ENCODE peak calls at places on chromosomes 5 and 9, in seven cellular contexts. One of them, this sample, is unnamed.
A peak's percentile ranks its signal among the peaks of the same experiment; 100 is the strongest.

GRCh38 chr9:22529426-22530199 is 83.0 kb downstream of the DMRTA1 start:
- DNase-seq in tibial nerve: no peak
- DNase-seq in cardiac muscle cell: no peak
- DNase-seq in effector memory CD4-positive, alpha-beta T cell: no peak
- DNase-seq in PC-3: peak; percentile 82
- DNase-seq in heart left ventricle: no peak
- DNase-seq in CD4-positive, CD25-positive, alpha-beta regulatory T cell: no peak
- DNase-seq in this sample: no peak

GRCh38 chr5:116409591-116410296 is 164.9 kb downstream of the SEMA6A start:
- DNase-seq in tibial nerve: no peak
- DNase-seq in cardiac muscle cell: no peak
- DNase-seq in effector memory CD4-positive, alpha-beta T cell: no peak
- DNase-seq in PC-3: no peak
- DNase-seq in heart left ventricle: no peak
- DNase-seq in CD4-positive, CD25-positive, alpha-beta regulatory T cell: no peak
- DNase-seq in this sample: no peak

GRCh38 chr9:97314503-97314902 is 7.0 kb downstream of the CCDC180 start:
- DNase-seq in tibial nerve: no peak
- DNase-seq in cardiac muscle cell: no peak
- DNase-seq in effector memory CD4-positive, alpha-beta T cell: no peak
- DNase-seq in PC-3: no peak
- DNase-seq in heart left ventricle: no peak
- DNase-seq in CD4-positive, CD25-positive, alpha-beta regulatory T cell: no peak
- DNase-seq in this sample: no peak

GRCh38 chr5:141420855-141421488 is at the start of gene PCDHGA11:
- DNase-seq in tibial nerve: no peak
- DNase-seq in cardiac muscle cell: peak; percentile 73
- DNase-seq in effector memory CD4-positive, alpha-beta T cell: no peak
- DNase-seq in PC-3: no peak
- DNase-seq in heart left ventricle: no peak
- DNase-seq in CD4-positive, CD25-positive, alpha-beta regulatory T cell: no peak
- DNase-seq in this sample: peak; percentile 63

GRCh38 chr5:90547072-90547536 is 11.5 kb upstream of the ADGRV1 start:
- DNase-seq in tibial nerve: no peak
- DNase-seq in cardiac muscle cell: no peak
- DNase-seq in effector memory CD4-positive, alpha-beta T cell: no peak
- DNase-seq in PC-3: peak; percentile 61
- DNase-seq in heart left ventricle: no peak
- DNase-seq in CD4-positive, CD25-positive, alpha-beta regulatory T cell: no peak
- DNase-seq in this sample: peak; percentile 23

GRCh38 chr9:133607381-133607780 is 1.8 kb downstream of the FAM163B start:
- DNase-seq in tibial nerve: no peak
- DNase-seq in cardiac muscle cell: no peak
- DNase-seq in effector memory CD4-positive, alpha-beta T cell: no peak
- DNase-seq in PC-3: no peak
- DNase-seq in heart left ventricle: no peak
- DNase-seq in CD4-positive, CD25-positive, alpha-beta regulatory T cell: no peak
- DNase-seq in this sample: no peak

GRCh38 chr5:38905516-38905915 is 59.7 kb downstream of the OSMR start:
- DNase-seq in tibial nerve: no peak
- DNase-seq in cardiac muscle cell: no peak
- DNase-seq in effector memory CD4-positive, alpha-beta T cell: no peak
- DNase-seq in PC-3: peak; percentile 76
- DNase-seq in heart left ventricle: no peak
- DNase-seq in CD4-positive, CD25-positive, alpha-beta regulatory T cell: no peak
- DNase-seq in this sample: no peak

GRCh38 chr9:133948138-133948537 is 44.0 kb downstream of the VAV2 start:
- DNase-seq in tibial nerve: no peak
- DNase-seq in cardiac muscle cell: no peak
- DNase-seq in effector memory CD4-positive, alpha-beta T cell: no peak
- DNase-seq in PC-3: no peak
- DNase-seq in heart left ventricle: no peak
- DNase-seq in CD4-positive, CD25-positive, alpha-beta regulatory T cell: no peak
- DNase-seq in this sample: no peak

GRCh38 chr5:150103678-150104549 is 17.6 kb upstream of the CSF1R start:
- DNase-seq in tibial nerve: no peak
- DNase-seq in cardiac muscle cell: no peak
- DNase-seq in effector memory CD4-positive, alpha-beta T cell: no peak
- DNase-seq in PC-3: no peak
- DNase-seq in heart left ventricle: no peak
- DNase-seq in CD4-positive, CD25-positive, alpha-beta regulatory T cell: no peak
- DNase-seq in this sample: no peak

GRCh38 chr9:33443504-33444154 is 3.8 kb downstream of the AQP3 start:
- DNase-seq in tibial nerve: no peak
- DNase-seq in cardiac muscle cell: no peak
- DNase-seq in effector memory CD4-positive, alpha-beta T cell: no peak
- DNase-seq in PC-3: no peak
- DNase-seq in heart left ventricle: no peak
- DNase-seq in CD4-positive, CD25-positive, alpha-beta regulatory T cell: no peak
- DNase-seq in this sample: no peak
- H3K4me1 ChIP-seq in tibial nerve: no peaks in the 10 kb centered on the region
- H3K4me1 ChIP-seq in cardiac muscle cell: no peaks in the 10 kb centered on the region
- H3K4me1 ChIP-seq in effector memory CD4-positive, alpha-beta T cell: peaks cover 40% of the 10 kb centered on the region
- H3K4me1 ChIP-seq in PC-3: peaks cover 52% of the 10 kb centered on the region
- H3K4me1 ChIP-seq in heart left ventricle: peaks cover 18% of the 10 kb centered on the region
- H3K4me1 ChIP-seq in CD4-positive, CD25-positive, alpha-beta regulatory T cell: peaks cover 52% of the 10 kb centered on the region
- H3K4me1 ChIP-seq in this sample: peaks cover 12% of the 10 kb centered on the region

GRCh38 chr9:10843151-10843550 is 230.3 kb upstream of the PTPRD start:
- DNase-seq in tibial nerve: no peak
- DNase-seq in cardiac muscle cell: no peak
- DNase-seq in effector memory CD4-positive, alpha-beta T cell: no peak
- DNase-seq in PC-3: no peak
- DNase-seq in heart left ventricle: no peak
- DNase-seq in CD4-positive, CD25-positive, alpha-beta regulatory T cell: no peak
- DNase-seq in this sample: no peak
- H3K4me3 ChIP-seq in tibial nerve: no peak overlapping the region
- H3K4me3 ChIP-seq in cardiac muscle cell: no peak overlapping the region
- H3K4me3 ChIP-seq in effector memory CD4-positive, alpha-beta T cell: no peak overlapping the region
- H3K4me3 ChIP-seq in PC-3: no peak overlapping the region
- H3K4me3 ChIP-seq in heart left ventricle: no peak overlapping the region
- H3K4me3 ChIP-seq in CD4-positive, CD25-positive, alpha-beta regulatory T cell: no peak overlapping the region
- H3K4me3 ChIP-seq in this sample: no peak overlapping the region

DNA sequence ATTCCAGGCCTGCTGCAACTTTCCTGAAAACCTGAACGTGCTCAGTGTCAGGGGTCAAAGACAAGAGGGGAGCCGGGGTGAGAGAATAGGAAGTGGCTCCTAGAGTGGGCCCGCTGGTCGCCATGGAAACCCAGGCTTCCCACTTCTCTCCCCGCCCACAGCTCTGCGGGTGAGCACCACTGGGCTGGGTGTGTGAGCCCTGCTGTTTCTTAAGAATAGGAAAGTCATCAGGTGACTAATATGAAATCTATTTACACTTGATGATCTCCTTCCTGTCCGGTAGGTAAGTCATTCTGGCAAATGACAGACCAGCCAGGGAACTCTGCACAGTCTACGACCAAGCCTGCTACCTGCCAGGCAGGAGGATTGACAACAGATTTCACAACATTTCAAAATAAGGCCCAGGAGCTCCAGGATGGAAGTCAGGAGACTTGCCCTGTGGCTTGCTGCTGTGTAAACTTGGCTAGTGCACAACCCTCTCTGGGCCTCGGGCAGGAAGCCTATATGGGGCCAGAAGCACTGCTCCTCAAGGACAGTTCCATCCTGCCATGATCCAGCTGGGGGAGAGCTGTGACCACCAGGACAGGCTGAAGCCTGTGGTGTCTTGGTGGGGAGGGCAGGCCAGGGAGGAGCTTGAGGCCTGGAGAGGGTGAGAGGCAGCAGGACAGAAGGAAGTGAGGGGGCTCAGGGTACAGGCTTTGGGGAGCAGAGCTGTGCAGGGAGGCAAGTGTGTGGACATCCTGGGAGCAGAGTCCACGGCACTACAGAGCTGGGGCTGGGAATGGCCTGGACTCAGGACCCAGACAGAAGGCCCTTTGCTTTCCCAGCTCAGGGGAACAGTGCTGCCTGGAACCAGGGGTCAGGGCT is 60.6 kb downstream of the SHB start:
- DNase-seq in tibial nerve: no peak
- DNase-seq in cardiac muscle cell: peak; percentile 82
- DNase-seq in effector memory CD4-positive, alpha-beta T cell: no peak
- DNase-seq in PC-3: peak; percentile 94
- DNase-seq in heart left ventricle: no peak
- DNase-seq in CD4-positive, CD25-positive, alpha-beta regulatory T cell: no peak
- DNase-seq in this sample: peak; percentile 38
- H3K27me3 ChIP-seq in tibial nerve: no peaks in the 10 kb centered on the region
- H3K27me3 ChIP-seq in cardiac muscle cell: no peaks in the 10 kb centered on the region
- H3K27me3 ChIP-seq in effector memory CD4-positive, alpha-beta T cell: no peaks in the 10 kb centered on the region
- H3K27me3 ChIP-seq in PC-3: no peaks in the 10 kb centered on the region
- H3K27me3 ChIP-seq in heart left ventricle: no peaks in the 10 kb centered on the region
- H3K27me3 ChIP-seq in CD4-positive, CD25-positive, alpha-beta regulatory T cell: no peaks in the 10 kb centered on the region
- H3K27me3 ChIP-seq in this sample: no peaks in the 10 kb centered on the region

GRCh38 chr5:80217667-80218066 is 38.2 kb downstream of the SERINC5 start:
- DNase-seq in tibial nerve: no peak
- DNase-seq in cardiac muscle cell: no peak
- DNase-seq in effector memory CD4-positive, alpha-beta T cell: no peak
- DNase-seq in PC-3: no peak
- DNase-seq in heart left ventricle: no peak
- DNase-seq in CD4-positive, CD25-positive, alpha-beta regulatory T cell: no peak
- DNase-seq in this sample: no peak
- H3K4me1 ChIP-seq in tibial nerve: no peaks in the 10 kb centered on the region
- H3K4me1 ChIP-seq in cardiac muscle cell: peaks cover 37% of the 10 kb centered on the region
- H3K4me1 ChIP-seq in effector memory CD4-positive, alpha-beta T cell: peaks cover 44% of the 10 kb centered on the region
- H3K4me1 ChIP-seq in PC-3: peaks cover 20% of the 10 kb centered on the region
- H3K4me1 ChIP-seq in heart left ventricle: peaks cover 25% of the 10 kb centered on the region
- H3K4me1 ChIP-seq in CD4-positive, CD25-positive, alpha-beta regulatory T cell: peaks cover 32% of the 10 kb centered on the region
- H3K4me1 ChIP-seq in this sample: no peaks in the 10 kb centered on the region

GRCh38 chr9:121498487-121499176 is 1.0 kb downstream of the GGTA1 start:
- DNase-seq in tibial nerve: no peak
- DNase-seq in cardiac muscle cell: peak; percentile 67
- DNase-seq in effector memory CD4-positive, alpha-beta T cell: no peak
- DNase-seq in PC-3: peak; percentile 21
- DNase-seq in heart left ventricle: peak; percentile 41
- DNase-seq in CD4-positive, CD25-positive, alpha-beta regulatory T cell: no peak
- DNase-seq in this sample: peak; percentile 46
- H3K4me3 ChIP-seq in tibial nerve: peak overlapping the region; percentile 56
- H3K4me3 ChIP-seq in cardiac muscle cell: peak overlapping the region; percentile 43
- H3K4me3 ChIP-seq in effector memory CD4-positive, alpha-beta T cell: peak overlapping the region; percentile 17
- H3K4me3 ChIP-seq in PC-3: peak overlapping the region; percentile 62
- H3K4me3 ChIP-seq in heart left ventricle: peak overlapping the region; percentile 62
- H3K4me3 ChIP-seq in CD4-positive, CD25-positive, alpha-beta regulatory T cell: no peak overlapping the region
- H3K4me3 ChIP-seq in this sample: peak overlapping the region; percentile 29

GRCh38 chr9:2621678-2622360 is at the start of gene VLDLR:
- DNase-seq in tibial nerve: no peak
- DNase-seq in cardiac muscle cell: peak; percentile 39
- DNase-seq in effector memory CD4-positive, alpha-beta T cell: no peak
- DNase-seq in PC-3: no peak
- DNase-seq in heart left ventricle: peak; percentile 64
- DNase-seq in CD4-positive, CD25-positive, alpha-beta regulatory T cell: no peak
- DNase-seq in this sample: peak; percentile 80
- H3K27me3 ChIP-seq in tibial nerve: no peaks in the 10 kb centered on the region
- H3K27me3 ChIP-seq in cardiac muscle cell: peaks cover 8% of the 10 kb centered on the region
- H3K27me3 ChIP-seq in effector memory CD4-positive, alpha-beta T cell: peaks cover 12% of the 10 kb centered on the region
- H3K27me3 ChIP-seq in PC-3: peaks cover 3% of the 10 kb centered on the region
- H3K27me3 ChIP-seq in heart left ventricle: no peaks in the 10 kb centered on the region
- H3K27me3 ChIP-seq in CD4-positive, CD25-positive, alpha-beta regulatory T cell: peaks cover 23% of the 10 kb centered on the region
- H3K27me3 ChIP-seq in this sample: no peaks in the 10 kb centered on the region

DNA sequence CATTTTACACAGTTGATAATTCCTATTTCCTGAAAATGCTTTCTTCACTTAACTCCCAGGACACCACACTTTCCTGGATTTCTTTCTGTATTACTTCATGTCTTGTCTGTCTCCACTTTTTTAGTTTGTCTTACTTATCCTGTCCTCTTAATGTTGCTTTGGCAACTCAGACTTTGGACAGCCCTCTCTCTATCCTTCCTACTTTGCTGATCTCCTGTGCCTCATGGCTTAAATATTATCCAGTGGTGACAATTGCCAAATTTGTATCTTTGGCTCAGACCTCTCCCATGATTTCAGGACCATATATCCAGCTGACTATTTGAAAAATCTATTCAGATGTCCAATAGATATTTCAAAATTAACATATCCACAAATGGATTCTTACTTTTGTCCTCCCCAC is 39.9 kb upstream of the NUDT12 start:
- DNase-seq in tibial nerve: no peak
- DNase-seq in cardiac muscle cell: no peak
- DNase-seq in effector memory CD4-positive, alpha-beta T cell: no peak
- DNase-seq in PC-3: no peak
- DNase-seq in heart left ventricle: no peak
- DNase-seq in CD4-positive, CD25-positive, alpha-beta regulatory T cell: no peak
- DNase-seq in this sample: no peak
- H3K4me1 ChIP-seq in tibial nerve: no peaks in the 10 kb centered on the region
- H3K4me1 ChIP-seq in cardiac muscle cell: peaks cover 12% of the 10 kb centered on the region
- H3K4me1 ChIP-seq in effector memory CD4-positive, alpha-beta T cell: no peaks in the 10 kb centered on the region
- H3K4me1 ChIP-seq in PC-3: no peaks in the 10 kb centered on the region
- H3K4me1 ChIP-seq in heart left ventricle: no peaks in the 10 kb centered on the region
- H3K4me1 ChIP-seq in CD4-positive, CD25-positive, alpha-beta regulatory T cell: no peaks in the 10 kb centered on the region
- H3K4me1 ChIP-seq in this sample: no peaks in the 10 kb centered on the region